ENCODE peak calls at places on chromosomes 7 and 10, in nine cellular contexts. Q, P, V, C, U, S, R, M and O are unnamed samples.

GRCh38 chr7:93150200-93150835 is 2.1 kb upstream of the SAMD9L start:
- DNase-seq in Q (peak), P (no peak), V (no peak), C (no peak), U (peak), S (no peak), R (no peak), M (no peak), O (no peak)

GRCh38 chr10:55065185-55065584 is 264.2 kb upstream of the PCDH15 start:
- DNase-seq in Q (no peak), P (no peak), V (no peak), C (no peak), U (no peak), S (no peak), R (no peak), M (no peak), O (no peak)

GRCh38 chr7:124918662-124919061 is 11.0 kb downstream of the POT1 start:
- DNase-seq in Q (no peak), P (no peak), V (no peak), C (no peak), U (no peak), S (no peak), R (no peak), M (no peak), O (no peak)

GRCh38 chr7:87059525-87060287 is at the start of gene ELAPOR2:
- DNase-seq in Q (peak), P (peak), V (peak), C (no peak), U (peak), S (peak), R (peak), M (peak), O (peak)

GRCh38 chr10:79420974-79421688 is 24.3 kb downstream of the ZCCHC24 start:
- DNase-seq in Q (no peak), P (no peak), V (no peak), C (no peak), U (no peak), S (no peak), R (no peak), M (no peak), O (no peak)

GRCh38 chr7:123183431-123183830 is 16.3 kb downstream of the SLC13A1 start:
- DNase-seq in Q (no peak), P (no peak), V (no peak), C (no peak), U (no peak), S (no peak), R (no peak), M (no peak), O (no peak)

GRCh38 chr7:48042216-48042615 is 6.9 kb downstream of the C7orf57 start:
- DNase-seq in Q (peak), P (no peak), V (peak), C (peak), U (peak), S (no peak), R (no peak), M (no peak), O (no peak)

GRCh38 chr10:115882021-115882420 is 391.0 kb downstream of the GFRA1 start:
- DNase-seq in Q (no peak), P (no peak), V (no peak), C (no peak), U (no peak), S (no peak), R (no peak), M (no peak), O (no peak)

GRCh38 chr10:101817542-101818118 is 614 bp downstream of the OGA start:
- DNase-seq in Q (peak), P (no peak), V (peak), C (peak), U (peak), S (no peak), R (no peak), M (no peak), O (no peak)

GRCh38 chr7:30728591-30729100 is 23.3 kb upstream of the INMT start:
- DNase-seq in Q (no peak), P (no peak), V (no peak), C (no peak), U (no peak), S (no peak), R (no peak), M (no peak), O (no peak)

GRCh38 chr7:3138992-3139391 is 95.3 kb upstream of the CARD11 start:
- DNase-seq in Q (no peak), P (no peak), V (no peak), C (no peak), U (no peak), S (no peak), R (no peak), M (no peak), O (no peak)